ENCODE peak calls at places on chromosomes 12 and 14, in four cellular contexts. U is neural progenitor cell, V is IMR-90, E is omental fat pad. G is an unnamed sample.

GRCh38 chr12:15558915-15559528 is 230.2 kb downstream of the EPS8 start:
- DNase-seq in V (peak), E (no peak), U (no peak), G (no peak)

GRCh38 chr14:60349663-60350365 is 100.8 kb downstream of the PPM1A start:
- DNase-seq in V (peak), E (no peak), U (peak), G (no peak)

GRCh38 chr12:12024958-12025682 is 45.6 kb upstream of the BCL2L14 start:
- DNase-seq in V (no peak), E (no peak), U (no peak), G (no peak)

GRCh38 chr12:42541965-42542364 is 47.6 kb downstream of the PRICKLE1 start:
- DNase-seq in U (no peak), E (no peak), V (no peak), G (no peak)

GRCh38 chr14:89294060-89294459 is 123.0 kb downstream of the FOXN3 start:
- DNase-seq in U (no peak), E (no peak), V (no peak), G (no peak)

GRCh38 chr12:65958456-65958855 is 134.2 kb downstream of the HMGA2 start:
- DNase-seq in V (peak), U (no peak), E (no peak), G (no peak)

GRCh38 chr14:55864890-55865655 is 253.1 kb upstream of the PELI2 start:
- DNase-seq in V (no peak), U (peak), E (no peak), G (no peak)

GRCh38 chr12:57429473-57430116 is 1.2 kb downstream of the R3HDM2 start:
- DNase-seq in U (no peak), V (peak), E (no peak), G (no peak)

GRCh38 chr12:58916153-58916709 is 4.1 kb downstream of the LRIG3 start:
- DNase-seq in E (no peak), U (no peak), V (no peak), G (no peak)

GRCh38 chr12:64780531-64781373 is 21.5 kb upstream of the GNS start:
- DNase-seq in V (no peak), E (no peak), U (peak), G (peak)

GRCh38 chr12:14113031-14113430 is 131.6 kb upstream of the GRIN2B start:
- DNase-seq in U (no peak), V (no peak), E (no peak), G (no peak)

GRCh38 chr12:58186914-58187313 is 245.5 kb downstream of the ATP23 start:
- DNase-seq in V (no peak), U (no peak), E (no peak), G (no peak)

GRCh38 chr14:22427771-22428228 is 161.2 kb downstream of the DAD1 start:
- DNase-seq in E (no peak), V (peak), U (peak), G (peak)

GRCh38 chr12:32273712-32274111 is 125.6 kb upstream of the FGD4 start:
- DNase-seq in E (no peak), U (peak), V (no peak), G (peak)

GRCh38 chr14:76473381-76474263 is 97.7 kb downstream of the ESRRB start:
- DNase-seq in E (no peak), V (peak), U (peak), G (no peak)

GRCh38 chr12:42789808-42790760 is 200.5 kb upstream of the PRICKLE1 start:
- DNase-seq in V (no peak), U (no peak), E (no peak), G (no peak)

DNA sequence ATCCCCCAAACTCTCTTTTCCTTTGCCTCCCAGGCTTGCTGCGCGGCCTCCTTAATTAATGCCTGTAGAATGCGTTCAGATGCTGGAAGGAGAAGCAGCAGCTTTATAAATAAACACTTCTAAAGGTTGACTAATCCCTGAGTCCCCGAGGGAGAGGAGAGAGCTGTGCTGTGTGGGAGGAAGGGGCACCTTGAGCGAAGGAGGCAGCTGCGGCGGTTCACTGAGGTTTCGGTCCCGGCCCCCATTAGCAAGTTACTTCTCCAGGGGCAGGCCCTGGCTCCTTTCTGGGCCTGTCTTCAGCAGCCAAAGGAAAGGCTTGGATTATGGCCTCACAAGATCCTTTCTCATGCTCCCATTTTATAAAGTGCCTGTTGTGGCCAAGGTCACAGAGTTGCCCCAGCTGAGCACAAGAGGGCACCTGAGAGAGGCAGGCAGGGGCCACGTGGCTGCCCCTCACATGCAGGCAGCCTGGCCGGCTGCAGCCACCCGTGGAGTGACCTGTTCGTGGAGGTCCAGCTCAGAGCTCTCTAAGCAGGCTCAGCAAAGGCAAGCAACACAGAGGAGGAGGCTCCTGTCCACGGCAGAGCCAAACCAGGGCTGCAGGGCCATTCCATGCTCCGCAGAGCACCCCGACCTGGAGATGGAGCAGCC is 15.0 kb upstream of the CACNA2D4 start:
- DNase-seq in E (no peak), V (peak), U (peak), G (no peak)
- TF ChIP-seq CTCF in E (no peak), V (no peak), U (no peak), G (no peak)

GRCh38 chr14:68874746-68875155 is 81.9 kb upstream of the ZFP36L1 start:
- DNase-seq in V (no peak), E (no peak), U (no peak), G (no peak)
- TF ChIP-seq CTCF in V (no peak), E (no peak), U (no peak), G (no peak)

GRCh38 chr12:123533672-123534643 is at the start of gene RILPL1:
- DNase-seq in V (peak), U (peak), E (no peak), G (peak)
- TF ChIP-seq CTCF in V (peak), U (peak), E (no peak), G (peak)

GRCh38 chr14:72554994-72555608 is 338.8 kb downstream of the DPF3 start:
- DNase-seq in V (no peak), U (no peak), E (no peak), G (no peak)
- TF ChIP-seq CTCF in V (no peak), U (peak), E (no peak), G (no peak)

DNA sequence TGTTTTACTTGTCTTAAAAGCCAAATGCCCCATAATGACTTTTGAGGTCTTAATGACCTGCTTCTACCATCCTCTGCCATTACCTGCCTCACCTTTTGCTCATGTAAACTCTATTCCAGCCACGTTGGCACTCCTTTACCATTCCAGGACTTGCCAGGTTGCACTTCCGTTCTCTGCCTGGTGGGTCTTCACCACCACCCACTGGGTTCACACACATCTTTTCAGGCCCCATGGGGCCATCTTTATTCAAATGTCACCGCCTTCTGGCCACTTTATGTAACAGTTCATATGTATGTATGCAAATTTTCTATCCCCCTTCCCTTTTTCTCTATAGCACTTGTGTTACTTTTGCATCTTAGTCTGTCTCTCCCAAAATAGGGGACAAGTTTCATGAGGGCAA is 57.7 kb downstream of the ATP2A2 start:
- DNase-seq in U (no peak), E (no peak), V (no peak), G (no peak)
- TF ChIP-seq CTCF in U (peak), E (no peak), V (peak), G (peak)

DNA sequence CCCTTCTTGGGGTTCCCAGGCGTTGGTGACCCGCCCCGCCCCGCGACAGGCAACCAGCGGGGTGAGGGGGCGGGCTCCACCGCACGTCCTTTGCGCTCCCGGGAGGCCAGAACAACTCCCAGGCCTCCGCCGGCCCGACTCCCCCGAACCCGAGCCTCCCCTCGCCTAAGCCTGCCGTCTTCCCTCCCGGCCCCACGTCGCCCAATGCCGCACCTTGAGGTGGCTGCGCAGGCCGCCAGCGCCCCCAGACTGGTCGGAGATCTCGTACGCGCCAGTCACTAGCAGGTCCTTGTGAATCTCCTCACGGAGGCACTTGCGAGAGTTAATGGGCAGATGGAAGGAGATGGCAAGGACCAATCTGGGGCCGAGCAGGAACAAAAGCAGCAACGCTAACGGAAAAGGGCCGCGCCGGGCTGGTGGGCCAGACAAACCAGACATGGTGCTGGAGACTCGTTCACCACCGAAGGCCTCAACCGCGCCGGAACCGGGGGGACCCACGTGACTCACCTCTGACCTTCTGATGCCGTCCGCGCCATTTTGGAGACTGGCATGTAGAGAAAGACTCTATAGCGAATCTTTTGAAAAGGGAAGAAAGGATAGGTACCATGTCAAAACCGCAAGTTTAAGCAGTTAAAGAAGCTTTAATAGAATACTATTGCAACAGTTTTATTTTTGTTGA is at the start of gene TMED10:
- DNase-seq in V (peak), U (peak), E (peak), G (peak)
- TF ChIP-seq CTCF in V (no peak), U (peak), E (no peak), G (no peak)

GRCh38 chr14:50037837-50038236 is 78.5 kb downstream of the VCPKMT start:
- DNase-seq in E (no peak), V (no peak), U (no peak), G (no peak)
- TF ChIP-seq CTCF in E (no peak), V (no peak), U (no peak), G (no peak)

GRCh38 chr14:68253381-68253780 is 433.8 kb downstream of the RAD51B start:
- DNase-seq in E (no peak), U (no peak), V (no peak), G (no peak)

GRCh38 chr14:68248481-68249255 is 429.1 kb downstream of the RAD51B start:
- DNase-seq in E (no peak), U (peak), V (peak), G (peak)

GRCh38 chr14:68251766-68252100 is 432.2 kb downstream of the RAD51B start:
- DNase-seq in U (no peak), E (no peak), V (no peak), G (no peak)

GRCh38 chr14:68249534-68250517 is 430.2 kb downstream of the RAD51B start:
- DNase-seq in V (peak), U (no peak), E (no peak), G (no peak)

GRCh38 chr14:68250950-68251765 is 431.6 kb downstream of the RAD51B start:
- DNase-seq in V (no peak), E (no peak), U (no peak), G (no peak)
- TF ChIP-seq CTCF in V (no peak), E (no peak), U (no peak), G (no peak)

DNA sequence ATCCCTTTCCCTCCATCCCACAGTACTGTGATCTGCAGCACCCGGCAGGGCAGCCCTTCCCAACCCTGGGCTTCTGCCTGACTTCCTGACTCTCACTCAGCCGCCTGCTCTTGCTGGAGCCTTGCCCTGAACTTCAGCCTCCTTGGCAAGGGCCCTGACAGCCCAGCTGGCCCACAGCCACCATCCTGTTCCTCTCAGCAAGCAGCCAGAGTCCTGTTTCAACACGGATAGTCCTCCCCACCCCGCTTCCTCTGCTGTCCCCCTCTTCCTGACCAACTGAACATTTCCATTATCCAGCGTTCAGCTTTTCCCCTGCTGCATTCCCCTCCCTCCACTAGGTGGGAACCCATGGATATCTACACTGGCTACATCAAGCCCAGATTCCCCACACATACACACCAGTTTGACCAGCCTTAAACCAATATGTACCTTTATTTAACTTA is 74.0 kb upstream of the MDM1 start:
- DNase-seq in V (peak), U (peak), E (peak), G (no peak)
- TF ChIP-seq CTCF in V (peak), U (peak), E (no peak), G (no peak)

GRCh38 chr14:72547999-72548398 is 345.9 kb downstream of the DPF3 start:
- DNase-seq in E (no peak), V (no peak), U (no peak), G (no peak)
- TF ChIP-seq CTCF in E (no peak), V (peak), U (peak), G (no peak)